ENCODE peak calls at places on chromosomes 12 and 14, in five cellular contexts. C, N, H, L and Q are unnamed samples. For H3K4me1, the result is how much of the 10 kb centered on the place peaks cover.

GRCh38 chr12:5965950-5966383 is 20.9 kb upstream of the ANO2 start:
- DNase-seq in L (peak), N (peak), C (peak), H (peak), Q (peak)

GRCh38 chr12:50297027-50297426 is 13.7 kb upstream of the LIMA1 start:
- DNase-seq in C (no peak), H (no peak), L (no peak), N (no peak), Q (no peak)

GRCh38 chr12:68960162-68960501 is 27.2 kb upstream of the CPM start:
- DNase-seq in L (no peak), H (no peak), N (no peak), C (no peak), Q (no peak)

GRCh38 chr12:49342914-49343731 is 3.6 kb upstream of the DNAJC22 start:
- DNase-seq in N (no peak), C (no peak), L (peak), H (no peak), Q (no peak)

GRCh38 chr12:119613319-119613936 is 19.9 kb downstream of the TMEM233 start:
- DNase-seq in L (peak), N (no peak), H (no peak), C (no peak), Q (no peak)

GRCh38 chr14:91786188-91786587 is 54.3 kb upstream of the CATSPERB start:
- DNase-seq in L (no peak), C (no peak), H (no peak), N (no peak), Q (no peak)

GRCh38 chr12:96140110-96140509 is 54.1 kb upstream of the ELK3 start:
- DNase-seq in N (no peak), L (no peak), C (no peak), H (no peak), Q (no peak)

GRCh38 chr12:108381793-108382436 is 42.8 kb upstream of the CMKLR1 start:
- DNase-seq in N (peak), H (peak), C (no peak), L (no peak), Q (peak)

GRCh38 chr12:10213168-10214130 is 772 bp downstream of the GABARAPL1 start:
- DNase-seq in C (peak), L (peak), H (no peak), N (peak), Q (peak)

GRCh38 chr12:4505381-4505986 is 33.2 kb upstream of the RAD51AP1 start:
- DNase-seq in L (no peak), H (no peak), C (no peak), N (no peak), Q (no peak)

GRCh38 chr14:76773188-76773885 is 12.1 kb downstream of the VASH1 start:
- DNase-seq in N (no peak), L (peak), C (peak), H (no peak), Q (no peak)

GRCh38 chr14:101473795-101474562 is 87.3 kb upstream of the DIO3 start:
- DNase-seq in N (no peak), C (no peak), H (no peak), L (no peak), Q (no peak)

GRCh38 chr14:104353921-104354701 is 215.7 kb downstream of the KIF26A start:
- DNase-seq in C (no peak), H (no peak), L (no peak), N (no peak), Q (no peak)

GRCh38 chr14:93051600-93052546 is 63.9 kb downstream of the ITPK1 start:
- DNase-seq in C (no peak), H (no peak), L (no peak), N (no peak), Q (no peak)

GRCh38 chr14:92382677-92383076 is 59.7 kb downstream of the SLC24A4 start:
- DNase-seq in C (no peak), L (peak), H (no peak), N (no peak), Q (no peak)

GRCh38 chr14:68546839-68547238 is 246.0 kb downstream of the ZFP36L1 start:
- DNase-seq in C (no peak), N (peak), H (no peak), L (peak), Q (no peak)

GRCh38 chr12:12466157-12466556 is 96.5 kb downstream of the DUSP16 start:
- DNase-seq in H (no peak), C (no peak), L (no peak), N (no peak), Q (no peak)

GRCh38 chr12:50901685-50902113 is 50.6 kb upstream of the HIGD1C start:
- DNase-seq in N (no peak), H (no peak), C (peak), L (no peak), Q (no peak)

GRCh38 chr12:12661086-12661485 is 34.9 kb downstream of the GPR19 start:
- DNase-seq in C (no peak), N (no peak), L (no peak), H (no peak), Q (no peak)

GRCh38 chr14:88168498-88169165 is 154.4 kb downstream of the KCNK10 start:
- DNase-seq in C (peak), N (peak), L (peak), H (no peak), Q (peak)

GRCh38 chr14:103372552-103373304 is 12.5 kb upstream of the MARK3 start:
- DNase-seq in C (peak), N (no peak), H (no peak), L (peak), Q (no peak)

GRCh38 chr14:35821546-35822411 is 4.4 kb upstream of the BRMS1L start:
- DNase-seq in H (no peak), L (peak), N (no peak), C (peak), Q (peak)

GRCh38 chr12:5511256-5511643 is 79.3 kb downstream of the NTF3 start:
- DNase-seq in C (no peak), H (no peak), L (no peak), N (no peak), Q (no peak)

GRCh38 chr14:65303185-65303901 is 109.2 kb upstream of the FUT8 start:
- DNase-seq in N (no peak), L (no peak), C (no peak), H (no peak), Q (no peak)

GRCh38 chr12:8734873-8735381 is 37.1 kb downstream of the RIMKLB start:
- DNase-seq in H (no peak), C (no peak), N (no peak), L (no peak), Q (no peak)

DNA sequence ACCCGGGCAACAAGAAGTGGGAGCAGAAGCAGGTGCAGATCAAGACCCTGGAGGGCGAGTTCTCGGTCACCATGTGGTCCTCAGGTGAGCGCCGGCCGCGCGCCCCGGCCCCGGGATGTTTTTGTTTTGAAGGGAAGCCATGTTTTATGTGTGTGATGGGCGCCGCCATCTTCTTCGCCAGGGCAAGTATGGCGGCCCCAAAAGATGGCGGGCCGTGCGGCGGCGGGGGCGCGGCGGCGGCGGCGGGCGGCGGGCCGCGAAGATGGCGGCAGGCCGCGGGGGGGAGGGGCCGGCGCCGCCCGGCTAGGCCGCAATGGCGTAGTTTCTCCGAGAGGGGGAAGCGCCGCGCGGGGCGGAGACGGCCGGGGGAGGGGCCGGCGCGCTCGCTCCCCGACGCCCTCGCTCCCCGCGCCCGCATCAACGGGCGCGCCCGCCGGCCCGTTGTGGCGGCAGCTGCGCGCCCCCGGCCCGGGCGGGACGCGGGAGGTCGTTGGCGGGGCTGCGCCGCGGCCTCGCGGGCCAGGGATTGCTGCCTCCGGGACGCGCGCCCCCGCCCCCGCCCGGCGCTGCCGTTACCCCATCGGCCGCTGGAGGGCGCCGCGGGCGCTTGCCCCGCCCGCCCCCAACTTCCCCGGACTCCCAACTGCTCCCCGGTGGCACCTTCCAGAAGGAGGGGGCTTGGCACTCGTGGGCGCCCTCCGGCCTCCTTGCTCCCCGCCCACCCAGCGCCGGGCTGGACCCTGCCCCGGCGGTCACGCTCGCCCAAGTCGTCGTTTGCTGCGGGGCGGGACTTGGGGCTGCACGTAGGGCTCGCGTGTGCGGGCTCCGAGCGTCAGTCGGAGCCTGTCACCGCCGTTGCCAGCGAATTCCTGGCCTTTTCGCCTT is 1.1 kb downstream of the YY1 start:
- DNase-seq in C (peak), L (peak), H (peak), N (peak), Q (peak)
- H3K4me1 ChIP-seq in C (under half), L (under half), H (under half), N (under half), Q (half or more)

GRCh38 chr14:95006479-95006878 is 150.8 kb downstream of the DICER1 start:
- DNase-seq in H (no peak), N (no peak), C (no peak), L (no peak), Q (no peak)
- H3K4me2 ChIP-seq in H (no peak), N (no peak), C (no peak), L (no peak), Q (no peak)

DNA sequence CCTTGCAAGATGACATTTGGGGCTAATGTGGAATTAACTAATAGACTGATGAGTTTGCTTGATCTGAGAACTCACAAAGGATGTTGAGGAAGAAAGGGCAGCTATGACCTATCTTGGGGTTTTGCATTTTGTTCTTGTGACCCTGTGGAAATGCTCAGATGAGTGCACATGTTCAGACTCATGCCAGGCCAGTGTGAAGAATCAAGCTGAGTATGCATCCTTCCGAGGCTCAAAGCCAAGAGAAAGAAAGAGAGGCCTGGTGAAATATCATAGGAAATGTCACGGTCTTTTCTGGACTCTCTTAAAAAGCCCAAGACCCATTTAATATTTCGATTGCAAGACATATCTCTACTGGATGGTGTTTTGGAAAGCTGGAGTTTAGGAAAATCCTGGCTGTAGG is 96.3 kb downstream of the CACNA1C start:
- DNase-seq in N (no peak), C (no peak), L (no peak), H (no peak), Q (no peak)
- H3K27ac ChIP-seq in N (no peak), C (no peak), L (no peak), H (no peak), Q (no peak)

GRCh38 chr12:92073123-92073522 is 72.5 kb downstream of the BTG1 start:
- DNase-seq in H (no peak), C (no peak), L (no peak), N (no peak), Q (no peak)
- H3K4me1 ChIP-seq in H (under half), C (under half), L (half or more), N (under half), Q (under half)

GRCh38 chr14:37888234-37888633 is 292.8 kb downstream of the TTC6 start:
- DNase-seq in N (no peak), H (no peak), C (no peak), L (no peak), Q (no peak)
- H3K4me2 ChIP-seq in N (no peak), H (no peak), C (no peak), L (no peak), Q (no peak)

DNA sequence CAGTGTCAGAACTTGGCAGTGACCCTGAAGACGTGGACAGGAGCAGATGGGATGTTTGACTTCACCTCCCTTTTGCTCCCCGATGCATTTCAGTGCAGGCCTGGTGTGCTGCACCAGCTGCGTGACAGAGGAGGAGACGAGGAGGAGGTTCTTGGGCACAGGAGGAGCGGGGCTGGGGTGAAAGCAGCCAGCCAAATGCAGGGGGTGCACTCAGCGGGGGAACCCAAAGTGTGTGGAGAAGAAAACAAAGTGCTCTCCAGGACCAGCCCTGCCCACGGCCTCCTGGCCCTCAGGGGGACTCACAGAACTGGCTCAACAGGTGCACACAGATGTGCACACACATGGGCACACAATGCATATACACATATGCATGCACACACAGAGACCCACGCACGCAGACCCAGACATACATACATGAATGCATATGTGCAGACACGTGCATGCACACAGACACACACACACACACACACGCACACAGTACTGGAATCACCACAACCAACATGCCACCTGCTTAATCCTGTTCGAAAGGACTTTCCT is 91.7 kb upstream of the SFSWAP start:
- DNase-seq in N (no peak), H (no peak), L (no peak), C (no peak), Q (no peak)
- H3K27ac ChIP-seq in N (no peak), H (no peak), L (no peak), C (no peak), Q (no peak)

DNA sequence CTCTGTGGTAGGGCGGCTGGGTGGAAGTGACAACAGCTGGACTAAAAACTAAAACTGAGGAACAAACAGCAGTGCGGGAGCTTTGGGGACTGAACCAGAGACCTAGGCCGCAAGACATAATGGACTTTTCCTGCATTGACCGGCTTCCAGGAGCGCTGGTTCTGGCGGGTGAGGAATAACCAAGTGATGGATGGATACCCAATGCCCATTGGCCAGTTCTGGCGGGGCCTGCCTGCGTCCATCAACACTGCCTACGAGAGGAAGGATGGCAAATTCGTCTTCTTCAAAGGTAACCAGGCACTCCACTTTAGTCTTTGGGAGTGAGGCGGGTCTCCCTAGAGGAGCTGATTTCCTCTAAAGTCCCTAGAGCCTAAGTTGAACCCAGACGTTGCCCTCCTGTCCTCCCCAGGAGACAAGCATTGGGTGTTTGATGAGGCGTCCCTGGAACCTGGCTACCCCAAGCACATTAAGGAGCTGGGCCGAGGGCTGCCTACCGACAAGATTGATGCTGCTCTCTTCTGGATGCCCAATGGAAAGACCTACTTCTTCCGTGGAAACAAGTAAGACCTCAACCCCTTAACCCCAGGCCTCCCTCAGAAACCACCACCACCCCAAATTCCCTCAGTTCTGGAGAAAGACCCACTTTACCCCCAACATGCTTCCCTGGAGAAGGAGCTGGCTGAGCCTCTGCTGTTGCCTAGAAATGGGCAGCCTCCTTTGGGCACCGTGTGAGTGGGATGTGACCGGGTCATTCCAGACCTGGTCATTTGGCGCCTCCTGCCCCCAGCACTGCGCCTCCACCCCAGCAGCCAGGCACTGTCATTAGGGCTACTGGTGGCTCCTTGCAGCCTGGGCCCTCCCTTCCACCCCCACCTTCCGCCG is 8.1 kb downstream of the MMP14 start:
- DNase-seq in L (no peak), N (no peak), C (no peak), H (no peak), Q (no peak)
- H3K4me1 ChIP-seq in L (under half), N (under half), C (under half), H (under half), Q (under half)

GRCh38 chr14:37417833-37418232 is 177.2 kb downstream of the FOXA1 start:
- DNase-seq in N (no peak), C (no peak), L (no peak), H (no peak), Q (no peak)

GRCh38 chr14:37422748-37423147 is 172.3 kb downstream of the FOXA1 start:
- DNase-seq in H (no peak), L (no peak), N (no peak), C (no peak), Q (no peak)

GRCh38 chr14:37417151-37417550 is 177.9 kb downstream of the FOXA1 start:
- DNase-seq in N (no peak), C (no peak), H (no peak), L (no peak), Q (no peak)

GRCh38 chr14:37420622-37421021 is 174.4 kb downstream of the FOXA1 start:
- DNase-seq in H (no peak), N (no peak), C (no peak), L (no peak), Q (no peak)

GRCh38 chr14:37422319-37422718 is 172.7 kb downstream of the FOXA1 start:
- DNase-seq in C (no peak), N (no peak), L (no peak), H (no peak), Q (no peak)
- H3K4me2 ChIP-seq in C (no peak), N (no peak), L (no peak), H (no peak), Q (no peak)